ENCODE peak calls at places on chromosome 10, in five cellular contexts. K is progenitor cell of endocrine pancreas; G is CD8-positive, alpha-beta T cell; Y is GM12865; E is upper lobe of right lung. D is an unnamed sample.

GRCh38 chr10:97632949-97633884 is at the start of gene MORN4:
- DNase-seq in K (peak; percentile 88), G (peak; percentile 94), Y (peak; percentile 93), E (peak; percentile 96), D (peak; percentile 92)

GRCh38 chr10:102800601-102801335 is 36.4 kb downstream of the CYP17A1 start:
- DNase-seq in K (no peak), G (no peak), Y (no peak), E (no peak), D (no peak)

GRCh38 chr10:59880019-59880717 is 26.2 kb downstream of the CCDC6 start:
- DNase-seq in K (no peak), G (no peak), Y (peak; percentile 38), E (no peak), D (no peak)

GRCh38 chr10:48976208-48976607 is 36.6 kb upstream of the LRRC18 start:
- DNase-seq in K (no peak), G (no peak), Y (peak; percentile 18), E (no peak), D (no peak)

GRCh38 chr10:661891-662605 is 27.4 kb downstream of the DIP2C start:
- DNase-seq in K (peak; percentile 6), G (no peak), Y (no peak), E (no peak), D (no peak)

GRCh38 chr10:88066876-88067275 is 203.5 kb downstream of the PTEN start:
- DNase-seq in K (no peak), G (peak; percentile 28), Y (peak; percentile 92), E (no peak), D (no peak)

GRCh38 chr10:21826725-21827124 is 176.8 kb downstream of the DNAJC1 start:
- DNase-seq in K (no peak), G (no peak), Y (no peak), E (no peak), D (no peak)

GRCh38 chr10:84537447-84537931 is 209.1 kb downstream of the CCSER2 start:
- DNase-seq in K (no peak), G (no peak), Y (peak; percentile 67), E (no peak), D (peak; percentile 76)

GRCh38 chr10:118990326-118990725 is 39.2 kb upstream of the NANOS1 start:
- DNase-seq in K (no peak), G (no peak), Y (no peak), E (no peak), D (no peak)

GRCh38 chr10:81866753-81867152 is 8.2 kb upstream of the NRG3 start:
- DNase-seq in K (no peak), G (no peak), Y (peak; percentile 16), E (no peak), D (no peak)

GRCh38 chr10:114042895-114043531 is 653 bp upstream of the ADRB1 start:
- DNase-seq in K (peak; percentile 14), G (no peak), Y (peak; percentile 59), E (peak; percentile 82), D (peak; percentile 67)

GRCh38 chr10:79386637-79387465 is 39.6 kb downstream of the PPIF start:
- DNase-seq in K (peak; percentile 6), G (no peak), Y (no peak), E (peak; percentile 51), D (peak; percentile 41)

GRCh38 chr10:43208147-43209063 is 58.5 kb downstream of the RASGEF1A start:
- DNase-seq in K (peak; percentile 6), G (no peak), Y (no peak), E (peak; percentile 58), D (no peak)

GRCh38 chr10:132995909-132996602 is 53.7 kb upstream of the CFAP46 start:
- DNase-seq in K (no peak), G (no peak), Y (no peak), E (no peak), D (no peak)

GRCh38 chr10:43274011-43274410 is 7.1 kb upstream of the RASGEF1A start:
- DNase-seq in K (no peak), G (no peak), Y (no peak), E (no peak), D (no peak)

GRCh38 chr10:96834121-96834520 is 2.0 kb downstream of the LCOR start:
- DNase-seq in K (no peak), G (no peak), Y (peak; percentile 45), E (no peak), D (no peak)

GRCh38 chr10:96529634-96530279 is 16.0 kb upstream of the TLL2 start:
- DNase-seq in K (no peak), G (no peak), Y (no peak), E (no peak), D (no peak)

GRCh38 chr10:130136214-130137076 is at the start of gene GLRX3:
- DNase-seq in K (peak; percentile 89), G (peak; percentile 85), Y (peak; percentile 90), E (peak; percentile 96), D (peak; percentile 97)

GRCh38 chr10:3486346-3487065 is 298.5 kb downstream of the KLF6 start:
- DNase-seq in K (peak; percentile 46), G (no peak), Y (no peak), E (peak; percentile 79), D (no peak)

GRCh38 chr10:23343591-23344225 is 889 bp downstream of the C10orf67 start:
- DNase-seq in K (peak; percentile 49), G (no peak), Y (no peak), E (peak; percentile 85), D (peak; percentile 44)

GRCh38 chr10:13913890-13914289 is 327.1 kb downstream of the PRPF18 start:
- DNase-seq in K (no peak), G (no peak), Y (peak; percentile 85), E (no peak), D (no peak)

GRCh38 chr10:42111076-42111475 is 527.3 kb downstream of the ZNF33B start:
- DNase-seq in K (no peak), G (no peak), Y (no peak), E (no peak), D (peak; percentile 1)

GRCh38 chr10:127278001-127278400 is 81.6 kb upstream of the INSYN2A start:
- DNase-seq in K (no peak), G (no peak), Y (no peak), E (no peak), D (no peak)

GRCh38 chr10:114724295-114724694 is 66.2 kb upstream of the ABLIM1 start:
- DNase-seq in K (no peak), G (no peak), Y (no peak), E (no peak), D (no peak)

GRCh38 chr10:76026931-76027330 is 595.5 kb downstream of the LRMDA start:
- DNase-seq in K (no peak), G (no peak), Y (no peak), E (no peak), D (no peak)
- TF ChIP-seq CTCF in K (peak; percentile 19), G (no peak), Y (no peak), E (no peak), D (no peak)

DNA sequence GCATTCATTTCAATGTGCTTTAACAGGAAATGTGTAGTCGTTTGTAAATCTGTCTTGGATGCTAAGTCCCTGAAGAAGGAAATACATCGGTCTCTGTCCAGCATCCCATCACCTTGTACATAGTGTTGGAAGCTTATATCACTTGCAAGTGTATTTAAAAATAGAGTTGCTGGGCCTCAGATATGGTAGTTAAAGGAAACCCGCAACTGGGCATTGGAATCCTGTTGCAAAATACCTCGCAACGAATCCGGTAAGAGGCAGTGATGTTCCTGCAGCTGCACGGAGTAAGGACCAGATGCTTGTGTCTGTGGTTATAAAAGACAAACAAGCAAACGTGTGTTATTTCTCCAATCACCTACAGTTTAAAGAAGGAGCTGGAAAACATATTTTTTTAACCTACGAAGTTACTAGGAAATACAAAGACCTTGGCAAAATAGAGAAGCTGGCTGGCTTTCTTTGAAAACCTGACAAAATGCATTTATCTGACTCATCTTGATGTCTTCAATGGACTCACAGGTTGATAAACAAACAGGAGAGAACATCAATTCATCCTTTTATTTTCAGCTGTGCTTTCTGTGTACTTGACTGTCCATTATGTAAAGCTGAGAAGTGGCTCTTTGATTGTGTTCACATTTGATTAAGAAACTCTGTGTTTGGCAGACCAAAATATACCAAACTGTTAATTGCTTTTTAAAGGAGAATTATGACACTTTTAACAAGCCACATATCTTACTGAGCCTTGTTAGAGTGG is 326.4 kb downstream of the SFMBT2 start:
- DNase-seq in K (no peak), G (no peak), Y (no peak), E (no peak), D (no peak)
- TF ChIP-seq CTCF in K (no peak), G (no peak), Y (no peak), E (no peak), D (no peak)

DNA sequence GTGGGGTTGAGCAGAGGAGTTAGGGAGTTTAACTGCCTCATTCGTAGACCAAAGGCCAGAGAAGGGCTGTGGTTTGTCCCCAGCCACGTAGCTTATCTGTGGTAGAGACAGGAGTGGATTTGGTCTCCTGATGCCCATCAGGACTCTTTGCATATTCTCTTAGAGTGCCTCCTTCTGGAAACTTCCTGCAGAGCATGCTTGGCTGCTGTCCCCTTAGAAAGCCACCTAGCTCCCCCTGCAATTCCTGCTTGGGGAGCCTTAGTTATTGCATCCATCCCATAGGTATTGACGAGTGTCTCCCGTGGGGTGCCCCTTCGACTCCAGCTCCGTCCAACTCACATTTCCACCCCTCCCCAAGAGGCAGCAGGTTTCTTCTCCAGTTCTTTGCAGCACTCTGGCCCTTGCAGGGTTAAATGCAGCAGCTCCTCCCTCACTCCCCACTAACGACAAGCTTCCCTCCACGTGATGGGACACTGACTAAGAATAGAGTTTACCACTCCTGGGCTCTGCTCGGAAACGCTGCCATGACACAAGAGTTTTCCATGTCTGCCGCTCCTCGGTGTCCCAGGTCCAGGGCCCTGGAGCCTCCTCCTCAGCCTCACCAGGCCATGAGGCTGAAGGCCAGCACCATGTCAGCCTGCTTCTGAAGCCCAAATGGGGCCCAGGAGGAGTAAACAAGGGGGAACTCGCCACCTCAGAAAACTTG is 147.8 kb upstream of the UNC5B start:
- DNase-seq in K (no peak), G (no peak), Y (no peak), E (no peak), D (no peak)
- TF ChIP-seq CTCF in K (no peak), G (no peak), Y (peak; percentile 19), E (no peak), D (no peak)

DNA sequence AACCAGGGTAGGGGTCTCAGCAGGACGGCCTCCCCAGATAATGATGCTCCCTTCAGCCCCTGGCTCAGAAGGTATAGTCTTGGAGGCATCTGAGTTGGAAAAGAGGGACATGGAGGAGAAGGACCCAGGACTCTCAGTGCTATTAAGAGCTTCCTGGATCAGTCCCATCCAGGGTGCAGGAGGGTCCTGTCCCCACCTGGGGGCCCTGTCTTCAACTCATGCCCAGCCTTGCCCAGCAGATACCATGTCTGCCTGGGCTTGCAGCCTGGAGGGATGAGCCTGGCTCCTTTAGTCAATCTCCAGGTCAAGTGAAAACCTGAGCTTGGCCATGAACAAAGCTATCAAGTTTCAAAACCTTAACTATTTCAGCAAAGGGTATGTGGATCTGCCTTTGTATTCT is 67.6 kb downstream of the PRTFDC1 start:
- DNase-seq in K (no peak), G (no peak), Y (no peak), E (no peak), D (no peak)
- TF ChIP-seq CTCF in K (no peak), G (no peak), Y (no peak), E (no peak), D (no peak)

GRCh38 chr10:104056619-104057273 is 28.9 kb downstream of the COL17A1 start:
- DNase-seq in K (no peak), G (no peak), Y (no peak), E (no peak), D (no peak)
- TF ChIP-seq CTCF in K (no peak), G (no peak), Y (no peak), E (no peak), D (no peak)

GRCh38 chr10:90712529-90712928 is 145.3 kb downstream of the HTR7 start:
- DNase-seq in K (no peak), G (no peak), Y (no peak), E (no peak), D (no peak)

GRCh38 chr10:90723416-90724068 is 134.3 kb downstream of the HTR7 start:
- DNase-seq in K (no peak), G (peak; percentile 23), Y (no peak), E (no peak), D (no peak)

GRCh38 chr10:90722832-90723231 is 135.0 kb downstream of the HTR7 start:
- DNase-seq in K (no peak), G (no peak), Y (no peak), E (no peak), D (no peak)

GRCh38 chr10:90718185-90718584 is 139.7 kb downstream of the HTR7 start:
- DNase-seq in K (no peak), G (no peak), Y (no peak), E (no peak), D (no peak)
- TF ChIP-seq CTCF in K (no peak), G (no peak), Y (no peak), E (no peak), D (no peak)